ENCODE peak calls at places on chromosomes 1 and 21, in eight cellular contexts. Q is astrocyte of the spinal cord, U is heart left ventricle, C is BJ, B is glutamatergic neuron, J is RWPE1, T is right atrium auricular region, N is cardiac muscle cell. Y is an unnamed sample.

GRCh38 chr1:3661631-3662030 is 9.3 kb downstream of the TP73 start:
- DNase-seq in Q (no peak), B (no peak), J (no peak), C (no peak), T (no peak), N (no peak), U (no peak), Y (no peak)

GRCh38 chr1:203675596-203676347 is 49.1 kb downstream of the ATP2B4 start:
- DNase-seq in J (no peak), C (no peak), U (no peak), N (no peak), T (no peak), B (no peak), Q (no peak), Y (no peak)

GRCh38 chr1:41330588-41331545 is 30.4 kb upstream of the FOXO6 start:
- DNase-seq in U (no peak), C (no peak), Q (no peak), B (no peak), N (peak; percentile 51), T (no peak), J (no peak), Y (no peak)

GRCh38 chr21:29939859-29940245 is at the start of gene GRIK1:
- DNase-seq in C (no peak), T (no peak), J (peak; percentile 11), N (no peak), B (no peak), Q (peak; percentile 13), U (no peak), Y (no peak)

GRCh38 chr1:12415239-12415543 is 185.4 kb downstream of the VPS13D start:
- DNase-seq in N (no peak), U (no peak), J (no peak), C (no peak), T (no peak), Q (no peak), B (no peak), Y (no peak)

GRCh38 chr1:12669529-12670068 is 25.7 kb downstream of the AADACL4 start:
- DNase-seq in T (no peak), J (no peak), N (no peak), C (no peak), B (no peak), Q (no peak), U (no peak), Y (no peak)

GRCh38 chr1:205947024-205947423 is 3.8 kb upstream of the SLC26A9 start:
- DNase-seq in T (no peak), U (no peak), N (no peak), Q (no peak), J (peak; percentile 84), C (no peak), B (no peak), Y (peak; percentile 75)

GRCh38 chr1:71464016-71464415 is 383.2 kb upstream of the ZRANB2 start:
- DNase-seq in T (no peak), Q (no peak), N (peak; percentile 18), C (peak; percentile 13), B (no peak), U (no peak), J (no peak), Y (peak; percentile 0)

GRCh38 chr1:48470506-48470905 is 1.5 kb downstream of the SPATA6 start:
- DNase-seq in N (peak; percentile 58), Q (peak; percentile 41), J (no peak), B (no peak), C (no peak), U (peak; percentile 37), T (no peak), Y (peak; percentile 17)

GRCh38 chr1:44807364-44808062 is 362 bp upstream of the DYNLT4 start:
- DNase-seq in J (peak; percentile 96), B (peak; percentile 61), U (peak; percentile 98), T (peak; percentile 99), N (peak; percentile 100), Q (peak; percentile 100), C (peak; percentile 99), Y (peak; percentile 99)

GRCh38 chr1:44806025-44806703 is 987 bp downstream of the DYNLT4 start:
- DNase-seq in Q (no peak), N (no peak), C (no peak), U (no peak), J (no peak), B (peak; percentile 12), T (no peak), Y (no peak)

GRCh38 chr1:44806704-44807363 is at the start of gene DYNLT4:
- DNase-seq in B (no peak), N (no peak), U (no peak), C (no peak), J (no peak), Q (no peak), T (no peak), Y (no peak)

GRCh38 chr1:44803312-44804095 is 3.3 kb downstream of the PLK3 start:
- DNase-seq in T (no peak), Q (no peak), C (no peak), J (no peak), U (no peak), N (no peak), B (no peak), Y (no peak)

DNA sequence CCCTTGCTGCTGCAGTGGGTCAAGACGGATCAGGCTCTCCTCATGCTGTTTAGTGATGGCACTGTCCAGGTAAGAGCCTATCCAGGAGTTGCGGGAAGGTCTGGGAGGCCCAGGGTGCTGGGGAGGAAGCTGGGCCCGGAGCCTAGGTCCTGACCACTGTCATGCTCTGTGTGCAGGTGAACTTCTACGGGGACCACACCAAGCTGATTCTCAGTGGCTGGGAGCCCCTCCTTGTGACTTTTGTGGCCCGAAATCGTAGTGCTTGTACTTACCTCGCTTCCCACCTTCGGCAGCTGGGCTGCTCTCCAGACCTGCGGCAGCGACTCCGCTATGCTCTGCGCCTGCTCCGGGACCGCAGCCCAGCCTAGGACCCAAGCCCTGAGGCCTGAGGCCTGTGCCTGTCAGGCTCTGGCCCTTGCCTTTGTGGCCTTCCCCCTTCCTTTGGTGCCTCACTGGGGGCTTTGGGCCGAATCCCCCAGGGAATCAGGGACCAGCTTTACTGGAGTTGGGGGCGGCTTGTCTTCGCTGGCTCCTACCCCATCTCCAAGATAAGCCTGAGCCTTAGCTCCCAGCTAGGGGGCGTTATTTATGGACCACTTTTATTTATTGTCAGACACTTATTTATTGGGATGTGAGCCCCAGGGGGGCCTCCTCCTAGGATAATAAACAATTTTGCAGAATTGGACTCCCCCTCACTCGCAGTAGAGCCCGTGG is 1.7 kb downstream of the DYNLT4 start:
- DNase-seq in T (no peak), Q (no peak), N (no peak), B (no peak), C (no peak), J (no peak), U (no peak), Y (no peak)
- TF ChIP-seq CTCF in T (no peak), Q (no peak), N (no peak), B (no peak), C (peak; percentile 3), J (no peak), U (no peak), Y (no peak)

DNA sequence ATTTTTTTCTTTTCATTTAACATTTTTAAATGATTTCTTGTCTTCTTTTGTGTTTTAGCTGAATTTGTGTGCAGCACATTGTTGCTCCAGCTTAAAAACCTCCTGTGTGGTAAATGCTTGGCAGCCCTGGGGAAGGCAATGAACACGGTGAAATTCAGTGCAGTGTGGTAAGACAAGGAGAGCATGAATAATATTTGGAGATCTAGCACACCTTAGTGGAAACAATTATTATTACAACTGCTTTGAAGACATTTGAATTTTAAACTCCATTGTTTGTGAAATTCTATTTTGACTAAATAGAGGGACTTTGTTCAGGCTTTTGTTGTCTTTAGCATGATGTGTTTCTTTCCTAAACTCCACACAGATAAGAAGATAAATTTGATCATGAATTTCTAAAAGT is 242.6 kb upstream of the CXADR start:
- DNase-seq in U (no peak), C (peak; percentile 1), N (peak; percentile 72), T (peak; percentile 72), B (no peak), J (peak; percentile 5), Q (peak; percentile 74), Y (peak; percentile 13)
- TF ChIP-seq CTCF in U (peak; percentile 59), C (peak; percentile 23), N (peak; percentile 42), T (peak; percentile 42), B (peak; percentile 50), J (peak; percentile 32), Q (no peak), Y (no peak)

GRCh38 chr1:85344256-85344694 is 67.8 kb upstream of the BCL10 start:
- DNase-seq in C (no peak), J (peak; percentile 56), N (peak; percentile 67), U (no peak), Q (no peak), T (no peak), B (peak; percentile 20), Y (peak; percentile 33)
- TF ChIP-seq CTCF in C (peak; percentile 80), J (peak; percentile 59), N (peak; percentile 76), U (peak; percentile 53), Q (peak; percentile 71), T (peak; percentile 26), B (no peak), Y (peak; percentile 86)

GRCh38 chr1:228212966-228213844 is 5.4 kb downstream of the OBSCN start:
- DNase-seq in U (peak; percentile 81), N (peak; percentile 84), B (peak; percentile 91), Q (peak; percentile 65), J (peak; percentile 86), C (no peak), T (peak; percentile 68), Y (peak; percentile 83)
- TF ChIP-seq CTCF in U (peak; percentile 30), N (peak; percentile 57), B (no peak), Q (peak; percentile 63), J (peak; percentile 84), C (peak; percentile 75), T (peak; percentile 17), Y (peak; percentile 73)

GRCh38 chr1:30982431-30982830 is 73.9 kb upstream of the SDC3 start:
- DNase-seq in B (no peak), Q (no peak), T (no peak), U (no peak), C (no peak), J (no peak), N (no peak), Y (no peak)

GRCh38 chr1:30984991-30985503 is 76.5 kb upstream of the SDC3 start:
- DNase-seq in N (no peak), C (no peak), J (no peak), U (no peak), Q (no peak), B (no peak), T (no peak), Y (no peak)

GRCh38 chr1:30982937-30983336 is 74.4 kb upstream of the SDC3 start:
- DNase-seq in N (peak; percentile 34), U (no peak), J (no peak), B (no peak), C (no peak), Q (no peak), T (no peak), Y (no peak)

GRCh38 chr1:30986755-30987154 is 78.2 kb upstream of the SDC3 start:
- DNase-seq in C (no peak), N (no peak), Q (no peak), T (no peak), U (no peak), J (no peak), B (no peak), Y (no peak)

DNA sequence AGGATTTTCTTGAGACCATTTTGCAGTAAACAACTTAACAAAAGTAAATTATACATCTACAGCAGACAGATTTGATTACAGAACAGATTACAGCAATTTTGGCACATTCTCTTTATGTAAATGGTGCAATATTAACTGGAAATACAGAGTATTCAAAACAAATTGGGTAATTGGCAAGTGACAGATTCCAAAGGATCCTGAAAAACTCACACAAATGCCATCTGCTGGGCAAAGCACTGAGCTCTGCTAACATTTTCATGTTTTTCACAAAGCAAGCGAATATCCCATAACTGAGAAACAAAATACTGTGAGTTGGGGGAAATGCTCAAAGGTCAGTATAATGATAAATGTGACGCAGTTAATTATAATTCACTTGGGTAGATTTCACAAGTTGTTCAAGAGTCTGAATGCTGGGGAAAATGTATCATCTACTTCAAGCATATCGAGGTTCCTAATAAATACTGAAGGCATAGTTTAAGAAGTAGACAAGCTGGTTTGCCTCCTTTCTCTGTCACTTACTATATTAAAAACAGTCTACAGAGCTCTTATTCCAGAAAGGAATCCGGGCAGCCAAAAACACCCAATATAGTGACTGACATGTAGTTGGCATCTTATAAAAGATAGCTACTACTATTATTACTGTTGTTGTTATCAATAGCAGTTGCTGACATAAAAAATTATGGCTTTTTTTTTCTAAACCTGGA is 75.8 kb upstream of the SDC3 start:
- DNase-seq in N (no peak), C (no peak), J (no peak), T (no peak), B (no peak), U (no peak), Q (no peak), Y (no peak)
- TF ChIP-seq CTCF in N (no peak), C (peak; percentile 20), J (no peak), T (no peak), B (no peak), U (no peak), Q (no peak), Y (no peak)

Y was measured in mammary epithelial cell.